ENCODE peak calls at places on chromosomes 5 and 9, in ten cellular contexts. One of them, this sample, is unnamed.
A peak's percentile ranks its signal among the peaks of the same experiment; 100 is the strongest.

GRCh38 chr9:108836771-108837170 is 19.0 kb downstream of the ACTL7B start:
- DNase-seq in T1000: no peak
- DNase-seq in cardiac muscle cell: no peak
- DNase-seq in GM10248: no peak
- DNase-seq in lung microvascular endothelial cell: no peak
- DNase-seq in SJSA1: no peak
- DNase-seq in body of pancreas: no peak
- DNase-seq in Peyer's patch: no peak
- DNase-seq in non-pigmented ciliary epithelial cell: no peak
- DNase-seq in NCI-H2081: no peak
- DNase-seq in this sample: no peak

GRCh38 chr5:159094745-159095144 is 5.0 kb downstream of the EBF1 start:
- DNase-seq in body of pancreas: peak; percentile 65
- DNase-seq in GM10248: no peak
- DNase-seq in cardiac muscle cell: peak; percentile 94
- DNase-seq in Peyer's patch: peak; percentile 82
- DNase-seq in SJSA1: peak; percentile 81
- DNase-seq in T1000: no peak
- DNase-seq in non-pigmented ciliary epithelial cell: peak; percentile 22
- DNase-seq in NCI-H2081: peak; percentile 84
- DNase-seq in lung microvascular endothelial cell: peak; percentile 27
- DNase-seq in this sample: no peak

GRCh38 chr5:81303563-81303962 is 2.2 kb downstream of the ZCCHC9 start:
- DNase-seq in body of pancreas: no peak
- DNase-seq in lung microvascular endothelial cell: peak; percentile 51
- DNase-seq in Peyer's patch: no peak
- DNase-seq in GM10248: no peak
- DNase-seq in NCI-H2081: no peak
- DNase-seq in T1000: no peak
- DNase-seq in non-pigmented ciliary epithelial cell: peak; percentile 84
- DNase-seq in SJSA1: peak; percentile 62
- DNase-seq in cardiac muscle cell: no peak
- DNase-seq in this sample: no peak

GRCh38 chr5:134874831-134875655 is 872 bp downstream of the TXNDC15 start:
- DNase-seq in non-pigmented ciliary epithelial cell: peak; percentile 65
- DNase-seq in GM10248: peak; percentile 44
- DNase-seq in lung microvascular endothelial cell: peak; percentile 81
- DNase-seq in T1000: peak; percentile 10
- DNase-seq in NCI-H2081: peak; percentile 17
- DNase-seq in cardiac muscle cell: peak; percentile 85
- DNase-seq in Peyer's patch: peak; percentile 75
- DNase-seq in body of pancreas: peak; percentile 64
- DNase-seq in SJSA1: peak; percentile 80
- DNase-seq in this sample: peak; percentile 58

GRCh38 chr9:112169368-112169767 is 5.7 kb downstream of the SUSD1 start:
- DNase-seq in NCI-H2081: no peak
- DNase-seq in GM10248: no peak
- DNase-seq in Peyer's patch: peak; percentile 69
- DNase-seq in lung microvascular endothelial cell: no peak
- DNase-seq in cardiac muscle cell: no peak
- DNase-seq in T1000: no peak
- DNase-seq in non-pigmented ciliary epithelial cell: no peak
- DNase-seq in body of pancreas: no peak
- DNase-seq in SJSA1: no peak
- DNase-seq in this sample: no peak

GRCh38 chr5:1736065-1736464 is 63.6 kb downstream of the MRPL36 start:
- DNase-seq in body of pancreas: no peak
- DNase-seq in lung microvascular endothelial cell: no peak
- DNase-seq in GM10248: no peak
- DNase-seq in Peyer's patch: no peak
- DNase-seq in cardiac muscle cell: no peak
- DNase-seq in T1000: no peak
- DNase-seq in NCI-H2081: no peak
- DNase-seq in SJSA1: no peak
- DNase-seq in non-pigmented ciliary epithelial cell: no peak
- DNase-seq in this sample: peak; percentile 34

GRCh38 chr5:50751064-50751657 is 84.7 kb downstream of the PARP8 start:
- DNase-seq in T1000: no peak
- DNase-seq in NCI-H2081: peak; percentile 48
- DNase-seq in Peyer's patch: peak; percentile 72
- DNase-seq in lung microvascular endothelial cell: peak; percentile 23
- DNase-seq in cardiac muscle cell: peak; percentile 66
- DNase-seq in GM10248: peak; percentile 41
- DNase-seq in body of pancreas: peak; percentile 58
- DNase-seq in non-pigmented ciliary epithelial cell: no peak
- DNase-seq in SJSA1: peak; percentile 21
- DNase-seq in this sample: no peak

GRCh38 chr9:111898331-111899096 is 1.9 kb downstream of the UGCG start:
- DNase-seq in SJSA1: no peak
- DNase-seq in GM10248: no peak
- DNase-seq in NCI-H2081: no peak
- DNase-seq in cardiac muscle cell: peak; percentile 36
- DNase-seq in non-pigmented ciliary epithelial cell: no peak
- DNase-seq in Peyer's patch: no peak
- DNase-seq in body of pancreas: no peak
- DNase-seq in T1000: no peak
- DNase-seq in lung microvascular endothelial cell: peak; percentile 33
- DNase-seq in this sample: no peak

GRCh38 chr5:39498247-39498952 is 73.6 kb upstream of the DAB2 start:
- DNase-seq in GM10248: no peak
- DNase-seq in non-pigmented ciliary epithelial cell: no peak
- DNase-seq in SJSA1: no peak
- DNase-seq in lung microvascular endothelial cell: peak; percentile 72
- DNase-seq in Peyer's patch: no peak
- DNase-seq in T1000: no peak
- DNase-seq in body of pancreas: no peak
- DNase-seq in NCI-H2081: no peak
- DNase-seq in cardiac muscle cell: peak; percentile 58
- DNase-seq in this sample: no peak

GRCh38 chr5:117455236-117456233 is 880.9 kb upstream of the SEMA6A start:
- DNase-seq in GM10248: no peak
- DNase-seq in T1000: no peak
- DNase-seq in body of pancreas: peak; percentile 61
- DNase-seq in lung microvascular endothelial cell: no peak
- DNase-seq in NCI-H2081: peak; percentile 64
- DNase-seq in Peyer's patch: peak; percentile 53
- DNase-seq in non-pigmented ciliary epithelial cell: no peak
- DNase-seq in SJSA1: no peak
- DNase-seq in cardiac muscle cell: no peak
- DNase-seq in this sample: peak; percentile 19